ENCODE peak calls at places on chromosome 9, in four cellular contexts. E is fibroblast of gingiva, W is LoVo, V is HFFc6. Z is an unnamed sample.

GRCh38 chr9:69871143-69871834 is 50.7 kb downstream of the CFAP95 start:
- DNase-seq in E (no peak), W (no peak), V (peak; percentile 58), Z (no peak)

GRCh38 chr9:95018099-95018927 is 291.8 kb downstream of the AOPEP start:
- DNase-seq in E (peak; percentile 81), W (no peak), V (peak; percentile 96), Z (no peak)

GRCh38 chr9:78026416-78026815 is 5.2 kb downstream of the GNAQ start:
- DNase-seq in E (no peak), W (no peak), V (no peak), Z (no peak)

GRCh38 chr9:129752915-129753724 is at the start of gene PTGES:
- DNase-seq in E (peak; percentile 83), W (no peak), V (peak; percentile 90), Z (no peak)

GRCh38 chr9:98743818-98744611 is 35.3 kb upstream of the GABBR2 start:
- DNase-seq in E (no peak), W (no peak), V (no peak), Z (no peak)

GRCh38 chr9:130698514-130698913 is 4.9 kb downstream of the EXOSC2 start:
- DNase-seq in E (no peak), W (no peak), V (no peak), Z (no peak)

GRCh38 chr9:20684865-20685696 is 1.0 kb downstream of the FOCAD start:
- DNase-seq in E (peak; percentile 74), W (peak; percentile 36), V (peak; percentile 71), Z (no peak)

GRCh38 chr9:122005597-122005996 is 87.5 kb downstream of the TTLL11 start:
- DNase-seq in E (peak; percentile 13), W (no peak), V (peak; percentile 44), Z (no peak)

GRCh38 chr9:129069128-129069824 is 11.6 kb upstream of the DOLPP1 start:
- DNase-seq in E (no peak), W (no peak), V (no peak), Z (peak; percentile 5)

GRCh38 chr9:93094294-93095204 is 1.5 kb upstream of the CARD19 start:
- DNase-seq in E (no peak), W (no peak), V (no peak), Z (no peak)

GRCh38 chr9:105007143-105007542 is 79.2 kb upstream of the ABCA1 start:
- DNase-seq in E (peak; percentile 77), W (no peak), V (peak; percentile 58), Z (no peak)

GRCh38 chr9:138100711-138101349 is 223.2 kb downstream of the CACNA1B start:
- DNase-seq in E (no peak), W (no peak), V (no peak), Z (no peak)

GRCh38 chr9:89639961-89640360 is 35.1 kb downstream of the GADD45G start:
- DNase-seq in E (no peak), W (no peak), V (no peak), Z (no peak)

GRCh38 chr9:107149756-107150155 is 133.3 kb upstream of the RAD23B start:
- DNase-seq in E (no peak), W (no peak), V (no peak), Z (no peak)

GRCh38 chr9:90099262-90099982 is 494.6 kb downstream of the GADD45G start:
- DNase-seq in E (no peak), W (peak; percentile 12), V (no peak), Z (no peak)

GRCh38 chr9:29830815-29831214 is 2257.5 kb upstream of the C9orf72 start:
- DNase-seq in E (no peak), W (peak; percentile 11), V (peak; percentile 53), Z (no peak)